ENCODE peak calls at places on chromosomes 3 and 15, in four cellular contexts. A, R, K and V are unnamed samples.

GRCh38 chr3:190384241-190384863 is 3.6 kb upstream of the CLDN16 start:
- DNase-seq in A (peak; percentile 60), K (peak; percentile 53), R (peak; percentile 42), V (peak; percentile 64)

GRCh38 chr3:16239082-16239770 is 25.5 kb downstream of the DPH3 start:
- DNase-seq in A (peak; percentile 36), R (peak; percentile 23), K (no peak), V (no peak)

GRCh38 chr15:38671003-38671382 is 106.4 kb upstream of the RASGRP1 start:
- DNase-seq in K (no peak), A (no peak), R (no peak), V (no peak)

GRCh38 chr15:75508741-75509532 is 57.4 kb upstream of the SIN3A start:
- DNase-seq in R (peak; percentile 62), A (peak; percentile 72), K (no peak), V (peak; percentile 64)

GRCh38 chr3:148600902-148601765 is 96.6 kb upstream of the AGTR1 start:
- DNase-seq in R (no peak), K (no peak), A (no peak), V (no peak)

GRCh38 chr3:129439381-129439816 is 349 bp downstream of the MBD4 start:
- DNase-seq in A (no peak), R (peak; percentile 19), K (peak; percentile 24), V (peak; percentile 55)

GRCh38 chr3:63278171-63278999 is at the start of gene SYNPR:
- DNase-seq in A (no peak), R (no peak), K (no peak), V (no peak)

GRCh38 chr3:198032445-198032936 is 72.5 kb downstream of the LMLN start:
- DNase-seq in A (peak; percentile 58), K (no peak), R (no peak), V (no peak)

GRCh38 chr3:127164615-127165014 is 28.3 kb upstream of the PRR23E start:
- DNase-seq in K (no peak), A (no peak), R (no peak), V (no peak)

GRCh38 chr15:96243701-96244100 is 86.8 kb upstream of the NR2F2 start:
- DNase-seq in R (no peak), K (no peak), A (no peak), V (peak; percentile 80)

GRCh38 chr3:9902372-9903237 is at the start of gene IL17RE:
- DNase-seq in R (no peak), A (no peak), K (peak; percentile 66), V (no peak)

GRCh38 chr3:183385698-183386590 is 42.5 kb downstream of the MCF2L2 start:
- DNase-seq in K (peak; percentile 64), A (peak; percentile 84), R (peak; percentile 75), V (peak; percentile 83)

GRCh38 chr3:149373235-149374125 is 4.0 kb downstream of the TM4SF1 start:
- DNase-seq in K (no peak), R (peak; percentile 93), A (peak; percentile 87), V (peak; percentile 94)

GRCh38 chr3:195007794-195008193 is 263.2 kb downstream of the XXYLT1 start:
- DNase-seq in R (no peak), A (peak; percentile 20), K (no peak), V (no peak)

GRCh38 chr3:137047240-137047639 is 89.5 kb downstream of the IL20RB start:
- DNase-seq in A (no peak), K (no peak), R (no peak), V (no peak)

GRCh38 chr15:69394556-69395282 is 19.4 kb upstream of the KIF23 start:
- DNase-seq in R (peak; percentile 58), A (peak; percentile 84), K (peak; percentile 70), V (peak; percentile 76)

GRCh38 chr3:134638385-134639020 is 12.3 kb downstream of the KY start:
- DNase-seq in A (no peak), K (no peak), R (no peak), V (no peak)
- TF ChIP-seq CTCF in A (no peak), K (no peak), R (no peak), V (no peak)

DNA sequence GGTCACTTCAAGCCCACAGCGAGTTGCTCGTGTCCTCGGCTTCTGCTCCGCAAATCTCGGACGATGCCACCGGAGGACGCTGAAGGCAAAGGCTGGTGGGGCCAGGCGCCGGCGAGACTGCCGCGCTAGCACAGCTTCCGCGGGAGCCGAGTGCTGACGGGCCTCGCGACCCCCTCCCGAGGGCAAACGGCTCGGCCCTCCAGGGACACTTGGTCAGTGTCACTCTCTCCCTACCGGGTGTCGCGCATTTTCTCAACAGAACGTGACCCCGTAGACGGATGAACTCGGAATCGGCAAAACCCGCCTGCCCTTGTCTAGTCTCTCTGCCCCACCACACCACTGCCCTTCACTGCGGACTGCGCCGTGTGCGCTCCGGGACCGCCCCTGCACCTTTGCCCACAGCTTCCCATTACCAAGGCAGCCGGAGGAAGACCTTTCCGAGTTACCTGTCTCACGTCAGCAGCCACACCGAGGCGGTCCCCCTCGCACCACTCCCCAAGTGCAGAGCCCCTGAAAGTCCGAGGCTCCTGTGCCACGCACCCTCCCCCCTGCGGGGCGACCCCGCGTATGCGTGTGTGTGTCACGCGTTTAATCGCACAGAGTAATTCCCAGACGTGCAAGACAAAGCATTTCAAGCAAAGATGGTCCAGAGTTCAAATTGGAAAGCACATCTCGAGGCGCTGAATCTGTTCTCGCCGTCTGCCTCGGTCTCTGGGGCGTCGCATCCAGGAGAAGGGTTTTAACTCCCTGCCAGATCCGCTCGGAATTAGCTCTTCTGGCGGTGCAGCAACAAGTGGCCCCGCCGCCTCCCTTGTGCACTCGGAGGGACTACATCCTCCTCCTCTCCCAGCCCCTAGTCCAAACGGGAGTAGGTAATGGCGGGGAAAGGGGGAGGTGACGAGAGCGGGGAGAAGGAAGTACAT is 245.0 kb upstream of the TOPAZ1 start:
- DNase-seq in K (no peak), R (peak; percentile 51), A (peak; percentile 29), V (no peak)
- H3K4me3 ChIP-seq in K (no peak overlapping the region), R (peak overlapping the region; percentile 83), A (peak overlapping the region; percentile 41), V (peak overlapping the region; percentile 29)

GRCh38 chr3:197002701-197003454 is 26.7 kb downstream of the MELTF start:
- DNase-seq in A (peak; percentile 82), R (peak; percentile 62), K (peak; percentile 84), V (peak; percentile 59)
- TF ChIP-seq CTCF in A (peak; percentile 48), R (peak; percentile 38), K (peak; percentile 82), V (peak; percentile 55)

GRCh38 chr15:89496155-89497098 is at the start of gene RHCG:
- DNase-seq in A (peak; percentile 60), K (no peak), R (peak; percentile 9), V (peak; percentile 27)
- H3K4me3 ChIP-seq in A (peak within 1 kb of the TSS; percentile 44), K (peak within 1 kb of the TSS; percentile 10), R (peak within 1 kb of the TSS; percentile 12), V (peak within 1 kb of the TSS; percentile 21)

DNA sequence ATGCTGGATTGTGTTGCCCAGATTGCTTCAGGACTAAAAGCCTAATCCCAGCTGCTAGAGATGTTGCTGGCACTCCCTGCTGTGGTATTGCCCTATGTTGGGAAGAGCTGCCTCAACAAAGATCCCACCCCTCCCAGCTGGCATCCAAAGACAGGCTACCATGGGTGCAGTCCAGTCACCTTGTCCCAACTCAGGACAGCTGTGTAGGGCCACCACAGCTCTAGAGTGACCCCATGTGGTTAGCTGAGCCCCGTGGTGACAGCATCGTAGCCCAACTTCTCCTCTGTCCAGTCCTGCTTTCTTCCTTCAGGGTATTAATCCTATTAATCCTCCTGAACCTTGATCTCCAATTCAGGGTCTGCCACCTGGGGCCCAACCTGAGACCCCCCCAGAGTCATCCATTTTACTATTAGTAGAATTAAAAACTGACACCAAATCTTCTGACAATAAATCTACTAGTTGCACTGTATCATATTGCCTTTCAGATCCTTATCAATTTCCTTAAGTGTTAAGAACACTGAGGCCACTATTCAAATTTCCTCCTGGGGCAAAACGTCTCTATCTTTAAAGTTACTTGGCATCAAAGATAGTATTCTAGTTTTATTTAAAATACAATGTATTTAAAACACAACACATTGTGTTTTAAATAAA is 83.5 kb downstream of the AQP9 start:
- DNase-seq in A (peak; percentile 53), R (peak; percentile 40), K (no peak), V (no peak)
- TF ChIP-seq CTCF in A (peak; percentile 68), R (peak; percentile 82), K (no peak), V (peak; percentile 54)

GRCh38 chr3:180059351-180059750 is 22.6 kb upstream of the PEX5L start:
- DNase-seq in K (no peak), A (no peak), R (peak; percentile 1), V (no peak)
- H3K4me3 ChIP-seq in K (no peak overlapping the region), A (no peak overlapping the region), R (no peak overlapping the region), V (no peak overlapping the region)

DNA sequence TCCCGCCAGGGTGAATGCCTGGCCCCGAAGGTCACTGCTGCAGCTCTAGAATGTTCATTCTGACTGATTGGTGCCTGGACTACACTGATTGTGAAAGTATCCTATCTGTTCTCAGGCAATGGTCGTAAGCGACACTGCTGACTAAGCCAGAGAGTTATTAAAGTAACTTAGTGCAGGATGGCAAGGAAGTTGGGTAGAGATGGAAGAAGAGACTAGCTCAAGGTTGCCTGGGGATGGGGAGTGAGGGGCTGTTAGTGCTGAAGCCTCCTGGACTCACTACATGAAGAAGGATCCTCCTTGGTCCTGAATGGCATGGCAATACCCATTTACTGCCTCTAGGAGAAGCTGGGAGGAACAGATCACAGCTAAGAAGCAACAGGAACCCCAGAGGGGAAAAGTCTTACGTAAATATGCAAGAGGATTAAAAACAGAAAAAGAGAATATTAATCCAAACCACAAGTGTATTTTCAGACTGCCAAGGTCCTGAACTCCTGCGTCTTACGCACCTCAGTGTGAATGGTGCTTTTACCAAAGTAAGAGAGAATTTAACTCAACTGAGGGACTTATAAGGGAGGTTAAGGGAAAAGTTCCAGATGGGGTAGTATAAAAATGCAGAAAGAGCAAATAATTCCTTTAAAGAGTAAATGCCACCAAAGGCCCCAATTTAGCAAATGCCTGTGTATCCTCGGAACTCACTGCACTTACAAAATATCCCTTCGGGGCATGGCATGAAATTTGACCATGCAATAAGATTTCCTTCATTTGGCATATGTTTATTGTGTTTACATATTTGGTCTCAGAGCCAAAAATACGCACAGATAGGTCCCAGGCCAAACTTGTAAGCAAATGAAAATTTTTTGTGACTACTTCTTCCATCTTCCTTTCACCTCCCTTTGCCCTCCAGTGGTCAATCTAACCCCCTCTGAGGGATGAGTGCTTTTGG is 64.0 kb upstream of the DGKG start:
- DNase-seq in R (peak; percentile 72), A (peak; percentile 51), K (no peak), V (peak; percentile 55)
- TF ChIP-seq CTCF in R (peak; percentile 58), A (peak; percentile 35), K (no peak), V (peak; percentile 47)